ENCODE peak calls at places on chromosome 20, in six cellular contexts. F is A549, T is K562, P is suprapubic skin, X is HepG2, I is tibial nerve. Y is an unnamed sample.
A peak's percentile ranks its signal among the peaks of the same experiment; 100 is the strongest.

GRCh38 chr20:47370850-47371782 is 14.6 kb upstream of the ZMYND8 start:
- DNase-seq in F (peak; percentile 43), T (no peak), P (no peak), X (peak; percentile 70), I (no peak), Y (no peak)

GRCh38 chr20:38304845-38305447 is 990 bp downstream of the BPI start:
- DNase-seq in F (peak; percentile 43), T (peak; percentile 49), P (no peak), X (peak; percentile 31), I (no peak), Y (no peak)

GRCh38 chr20:47231382-47232042 is 125.0 kb downstream of the ZMYND8 start:
- DNase-seq in F (no peak), T (no peak), P (no peak), X (no peak), I (no peak), Y (no peak)

GRCh38 chr20:21509597-21510331 is 4.1 kb downstream of the NKX2-2 start:
- DNase-seq in F (peak; percentile 59), T (no peak), P (no peak), X (no peak), I (no peak), Y (no peak)

GRCh38 chr20:16528078-16528477 is 45.2 kb downstream of the KIF16B start:
- DNase-seq in F (peak; percentile 96), T (no peak), P (no peak), X (peak; percentile 80), I (no peak), Y (peak; percentile 78)

GRCh38 chr20:37225146-37225545 is 36.5 kb downstream of the GHRH start:
- DNase-seq in F (no peak), T (no peak), P (peak; percentile 7), X (no peak), I (no peak), Y (no peak)

GRCh38 chr20:658202-658601 is 5.2 kb upstream of the SRXN1 start:
- DNase-seq in F (no peak), T (no peak), P (no peak), X (no peak), I (no peak), Y (no peak)

GRCh38 chr20:37758332-37758731 is 64.5 kb downstream of the CTNNBL1 start:
- DNase-seq in F (peak; percentile 8), T (peak; percentile 37), P (no peak), X (peak; percentile 24), I (no peak), Y (no peak)

GRCh38 chr20:17761612-17762011 is 61.8 kb downstream of the BANF2 start:
- DNase-seq in F (no peak), T (no peak), P (no peak), X (no peak), I (no peak), Y (no peak)

GRCh38 chr20:33407251-33407650 is 5.9 kb upstream of the CDK5RAP1 start:
- DNase-seq in F (no peak), T (no peak), P (no peak), X (no peak), I (no peak), Y (no peak)

GRCh38 chr20:9070304-9070703 is 1.4 kb downstream of the PLCB4 start:
- DNase-seq in F (no peak), T (no peak), P (no peak), X (no peak), I (no peak), Y (no peak)

GRCh38 chr20:59825944-59826759 is 107.3 kb downstream of the SYCP2 start:
- DNase-seq in F (no peak), T (no peak), P (peak; percentile 56), X (no peak), I (no peak), Y (peak; percentile 93)

GRCh38 chr20:16378122-16378521 is 195.1 kb downstream of the KIF16B start:
- DNase-seq in F (no peak), T (no peak), P (no peak), X (no peak), I (no peak), Y (no peak)

GRCh38 chr20:56289652-56290051 is 41.1 kb downstream of the MC3R start:
- DNase-seq in F (no peak), T (no peak), P (no peak), X (no peak), I (no peak), Y (no peak)

GRCh38 chr20:8812818-8813217 is 256.1 kb upstream of the PLCB4 start:
- DNase-seq in F (no peak), T (no peak), P (no peak), X (no peak), I (no peak), Y (no peak)

GRCh38 chr20:43925786-43926185 is 11.1 kb downstream of the TOX2 start:
- DNase-seq in F (no peak), T (no peak), P (no peak), X (no peak), I (no peak), Y (peak; percentile 40)

GRCh38 chr20:47585087-47585747 is 83.5 kb downstream of the NCOA3 start:
- DNase-seq in F (no peak), T (no peak), P (no peak), X (no peak), I (no peak), Y (no peak)

GRCh38 chr20:779771-780170 is 11.5 kb upstream of the SLC52A3 start:
- DNase-seq in F (no peak), T (no peak), P (no peak), X (no peak), I (no peak), Y (no peak)

GRCh38 chr20:41329435-41330342 is 10.9 kb upstream of the LPIN3 start:
- DNase-seq in F (peak; percentile 65), T (no peak), P (no peak), X (peak; percentile 82), I (peak; percentile 62), Y (peak; percentile 64)

GRCh38 chr20:40931348-40932044 is 97.1 kb upstream of the TOP1 start:
- DNase-seq in F (no peak), T (no peak), P (no peak), X (no peak), I (no peak), Y (no peak)

GRCh38 chr20:57374931-57375651 is 16.1 kb upstream of the RBM38 start:
- DNase-seq in F (no peak), T (no peak), P (no peak), X (no peak), I (no peak), Y (peak; percentile 28)

GRCh38 chr20:57470666-57471495 is 54.1 kb downstream of the CTCFL start:
- DNase-seq in F (no peak), T (no peak), P (no peak), X (no peak), I (no peak), Y (no peak)

GRCh38 chr20:11890331-11891080 is 27.2 kb upstream of the BTBD3 start:
- DNase-seq in F (peak; percentile 93), T (peak; percentile 65), P (peak; percentile 88), X (peak; percentile 92), I (peak; percentile 61), Y (peak; percentile 87)
- TF ChIP-seq EP300 in F (no peak), T (no peak), P (no peak), X (no peak), I (no peak), Y (no peak)

DNA sequence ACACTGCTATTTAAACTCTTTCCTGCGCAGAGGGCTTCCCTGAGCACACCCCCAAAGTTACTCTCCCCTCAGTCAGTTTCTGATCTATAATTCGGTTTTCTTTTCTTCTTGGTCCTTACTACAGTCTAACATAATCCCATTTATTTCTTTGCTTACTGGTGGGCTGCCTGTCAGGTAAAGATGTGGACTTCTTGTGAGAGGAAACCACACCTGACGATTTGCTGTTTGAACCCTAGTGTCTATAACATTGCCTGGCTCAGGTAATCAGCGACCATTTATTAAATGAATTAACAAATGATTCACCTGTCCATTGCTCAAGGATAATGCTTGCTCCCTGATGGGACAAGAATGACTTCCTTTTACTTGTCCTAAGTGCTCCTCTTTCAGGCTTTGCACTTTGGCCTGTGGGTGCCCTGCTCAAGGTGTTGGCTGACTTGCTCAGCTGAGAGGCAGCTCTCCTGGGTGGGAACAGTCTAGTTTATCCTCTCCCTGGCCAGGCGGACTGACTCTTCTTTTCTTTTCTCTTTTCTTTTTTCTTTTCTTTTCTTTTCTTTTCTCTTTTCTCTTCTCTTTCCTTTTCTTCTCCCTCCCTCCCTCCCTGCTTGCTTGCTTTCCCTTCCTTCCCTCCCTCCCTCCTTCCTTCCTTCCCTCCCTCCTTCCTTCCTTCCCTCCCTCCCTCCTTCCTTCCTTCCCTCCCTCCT is 233.1 kb downstream of the BCAS1 start:
- DNase-seq in F (no peak), T (no peak), P (no peak), X (no peak), I (no peak), Y (peak; percentile 83)
- H3K4me3 ChIP-seq in F (no peak overlapping the region), T (no peak overlapping the region), P (no peak overlapping the region), X (no peak overlapping the region), I (no peak overlapping the region), Y (no peak overlapping the region)

DNA sequence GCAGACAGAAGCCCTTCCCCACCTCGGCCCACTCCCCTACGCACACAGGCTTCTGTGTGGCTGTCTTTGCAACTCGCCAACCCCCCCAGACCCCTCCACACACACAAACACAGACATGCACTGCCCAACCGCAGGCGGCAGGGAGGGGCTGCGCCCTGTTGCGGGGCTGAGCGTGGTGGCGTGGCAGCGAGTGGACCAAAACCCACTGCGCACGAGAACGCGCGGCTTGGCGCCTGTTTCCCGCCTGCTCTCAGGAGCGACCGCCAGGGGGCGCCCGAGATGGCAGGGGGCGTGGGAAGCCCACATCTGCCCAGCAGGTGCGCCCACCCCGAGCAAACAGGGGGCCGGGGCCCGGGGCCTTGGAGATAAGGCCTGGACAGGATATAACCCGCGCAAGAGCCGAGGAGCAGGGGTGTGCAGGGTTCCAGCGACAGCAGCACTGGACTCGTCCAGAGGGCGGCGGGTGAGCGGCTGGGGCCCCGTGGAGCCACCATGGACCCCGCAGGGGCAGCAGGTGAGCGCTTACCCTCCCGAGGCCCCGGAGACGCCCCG is at the start of gene RBPJL:
- DNase-seq in F (no peak), T (peak; percentile 81), P (no peak), X (no peak), I (no peak), Y (no peak)
- TF ChIP-seq POLR2A in F (no peak), T (no peak), P (no peak), X (no peak), I (no peak), Y (no peak)

GRCh38 chr20:11380283-11380682 is 537.4 kb upstream of the BTBD3 start:
- DNase-seq in F (no peak), T (no peak), P (no peak), X (no peak), I (no peak), Y (no peak)
- TF ChIP-seq EP300 in F (no peak), T (no peak), P (no peak), X (no peak), I (no peak), Y (no peak)

DNA sequence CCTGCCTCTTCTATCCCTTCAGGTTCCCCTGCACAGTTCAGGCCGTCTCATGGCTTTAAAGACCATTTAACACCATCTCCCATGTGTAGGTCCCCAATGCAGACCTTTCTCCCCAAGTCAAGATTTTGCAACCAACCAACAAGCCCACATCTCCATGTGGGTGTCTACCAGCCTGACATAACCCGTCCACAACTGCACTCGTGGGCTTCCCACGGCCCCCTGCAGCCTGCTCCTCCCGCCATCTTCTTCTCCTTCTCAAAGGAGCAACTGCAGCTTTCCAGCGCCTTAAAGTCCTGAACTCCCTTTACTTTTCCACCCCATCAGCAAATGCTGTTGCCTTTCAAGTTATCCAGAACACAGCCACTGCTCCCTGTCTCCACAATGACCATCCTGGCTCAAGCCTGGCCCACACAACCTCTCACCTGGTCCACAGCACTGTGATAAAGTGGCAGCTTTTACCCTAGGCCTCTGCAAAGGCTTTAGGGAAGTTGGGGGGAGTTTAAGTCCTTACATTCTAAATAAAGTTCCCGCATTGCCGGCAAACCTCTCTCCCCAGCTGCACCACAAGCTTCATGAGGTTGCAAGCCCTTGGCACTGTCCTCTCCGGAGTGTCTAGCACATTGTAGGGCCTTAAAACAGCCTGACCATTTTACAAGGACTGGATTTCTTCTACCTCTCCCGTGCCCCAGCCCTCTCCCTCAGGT is 140.6 kb downstream of the PREX1 start:
- DNase-seq in F (no peak), T (no peak), P (no peak), X (no peak), I (no peak), Y (no peak)
- H3K4me3 ChIP-seq in F (no peak overlapping the region), T (no peak overlapping the region), P (no peak overlapping the region), X (no peak overlapping the region), I (no peak overlapping the region), Y (no peak overlapping the region)